ENCODE peak calls at places on chromosomes 16 and 17, in eight cellular contexts. One of them, this sample, is unnamed.

GRCh38 chr16:66658860-66659190 is 37.7 kb downstream of the CMTM4 start:
- DNase-seq in mammary epithelial cell: no peak
- DNase-seq in uterus: no peak
- DNase-seq in stomach: no peak
- DNase-seq in PC-3: no peak
- DNase-seq in CD8-positive, alpha-beta T cell: no peak
- DNase-seq in spleen: no peak
- DNase-seq in MM.1S: no peak
- DNase-seq in this sample: no peak

GRCh38 chr16:5730783-5731182 is 633.2 kb upstream of the EEF2KMT start:
- DNase-seq in spleen: no peak
- DNase-seq in stomach: no peak
- DNase-seq in MM.1S: no peak
- DNase-seq in uterus: no peak
- DNase-seq in PC-3: no peak
- DNase-seq in CD8-positive, alpha-beta T cell: no peak
- DNase-seq in mammary epithelial cell: no peak
- DNase-seq in this sample: no peak

GRCh38 chr17:73600103-73600871 is 44.0 kb downstream of the SDK2 start:
- DNase-seq in mammary epithelial cell: no peak
- DNase-seq in spleen: no peak
- DNase-seq in PC-3: no peak
- DNase-seq in stomach: no peak
- DNase-seq in CD8-positive, alpha-beta T cell: no peak
- DNase-seq in MM.1S: no peak
- DNase-seq in uterus: no peak
- DNase-seq in this sample: no peak

GRCh38 chr16:11682655-11683096 is 14.4 kb downstream of the SNN start:
- DNase-seq in MM.1S: peak; percentile 64
- DNase-seq in stomach: no peak
- DNase-seq in spleen: no peak
- DNase-seq in CD8-positive, alpha-beta T cell: no peak
- DNase-seq in uterus: no peak
- DNase-seq in PC-3: no peak
- DNase-seq in mammary epithelial cell: peak; percentile 88
- DNase-seq in this sample: no peak

GRCh38 chr17:33112763-33113162 is 121.1 kb downstream of the SPACA3 start:
- DNase-seq in uterus: no peak
- DNase-seq in stomach: no peak
- DNase-seq in MM.1S: no peak
- DNase-seq in spleen: no peak
- DNase-seq in CD8-positive, alpha-beta T cell: no peak
- DNase-seq in mammary epithelial cell: peak; percentile 99
- DNase-seq in PC-3: peak; percentile 92
- DNase-seq in this sample: no peak

GRCh38 chr16:57166951-57167350 is 18.9 kb downstream of the PSME3IP1 start:
- DNase-seq in mammary epithelial cell: peak; percentile 17
- DNase-seq in CD8-positive, alpha-beta T cell: no peak
- DNase-seq in spleen: no peak
- DNase-seq in stomach: no peak
- DNase-seq in PC-3: peak; percentile 4
- DNase-seq in MM.1S: no peak
- DNase-seq in uterus: no peak
- DNase-seq in this sample: peak; percentile 70

GRCh38 chr17:28540231-28540630 is 12.2 kb downstream of the UNC119 start:
- DNase-seq in mammary epithelial cell: no peak
- DNase-seq in stomach: no peak
- DNase-seq in PC-3: no peak
- DNase-seq in MM.1S: no peak
- DNase-seq in CD8-positive, alpha-beta T cell: no peak
- DNase-seq in uterus: no peak
- DNase-seq in spleen: no peak
- DNase-seq in this sample: no peak

GRCh38 chr17:56203430-56203829 is 50.2 kb downstream of the ANKFN1 start:
- DNase-seq in uterus: no peak
- DNase-seq in mammary epithelial cell: peak; percentile 24
- DNase-seq in MM.1S: peak; percentile 34
- DNase-seq in spleen: no peak
- DNase-seq in stomach: no peak
- DNase-seq in PC-3: peak; percentile 28
- DNase-seq in CD8-positive, alpha-beta T cell: no peak
- DNase-seq in this sample: no peak

GRCh38 chr17:63578769-63579111 is 22.0 kb upstream of the TACO1 start:
- DNase-seq in uterus: no peak
- DNase-seq in stomach: no peak
- DNase-seq in CD8-positive, alpha-beta T cell: no peak
- DNase-seq in PC-3: no peak
- DNase-seq in mammary epithelial cell: no peak
- DNase-seq in MM.1S: no peak
- DNase-seq in spleen: no peak
- DNase-seq in this sample: no peak

GRCh38 chr17:35023538-35023937 is 40.0 kb downstream of the RFFL start:
- DNase-seq in stomach: no peak
- DNase-seq in spleen: no peak
- DNase-seq in CD8-positive, alpha-beta T cell: no peak
- DNase-seq in PC-3: no peak
- DNase-seq in mammary epithelial cell: peak; percentile 90
- DNase-seq in MM.1S: no peak
- DNase-seq in uterus: no peak
- DNase-seq in this sample: no peak

GRCh38 chr16:1333854-1334719 is 642 bp downstream of the BAIAP3 start:
- DNase-seq in spleen: no peak
- DNase-seq in stomach: no peak
- DNase-seq in MM.1S: no peak
- DNase-seq in uterus: no peak
- DNase-seq in PC-3: no peak
- DNase-seq in mammary epithelial cell: no peak
- DNase-seq in CD8-positive, alpha-beta T cell: no peak
- DNase-seq in this sample: no peak

GRCh38 chr16:84687715-84688114 is 12.1 kb upstream of the USP10 start:
- DNase-seq in stomach: no peak
- DNase-seq in uterus: no peak
- DNase-seq in MM.1S: no peak
- DNase-seq in PC-3: peak; percentile 18
- DNase-seq in mammary epithelial cell: peak; percentile 73
- DNase-seq in spleen: no peak
- DNase-seq in CD8-positive, alpha-beta T cell: no peak
- DNase-seq in this sample: no peak

GRCh38 chr16:21997693-21998480 is 3.0 kb downstream of the PDZD9 start:
- DNase-seq in mammary epithelial cell: no peak
- DNase-seq in MM.1S: no peak
- DNase-seq in spleen: no peak
- DNase-seq in CD8-positive, alpha-beta T cell: no peak
- DNase-seq in uterus: no peak
- DNase-seq in stomach: no peak
- DNase-seq in PC-3: no peak
- DNase-seq in this sample: no peak

GRCh38 chr17:11925271-11926021 is 71.8 kb downstream of the ZNF18 start:
- DNase-seq in stomach: no peak
- DNase-seq in spleen: no peak
- DNase-seq in mammary epithelial cell: no peak
- DNase-seq in MM.1S: no peak
- DNase-seq in uterus: peak; percentile 48
- DNase-seq in CD8-positive, alpha-beta T cell: no peak
- DNase-seq in PC-3: no peak
- DNase-seq in this sample: no peak

GRCh38 chr16:68230176-68230571 is 5.8 kb downstream of the ESRP2 start:
- DNase-seq in MM.1S: no peak
- DNase-seq in spleen: no peak
- DNase-seq in stomach: no peak
- DNase-seq in mammary epithelial cell: no peak
- DNase-seq in uterus: no peak
- DNase-seq in PC-3: no peak
- DNase-seq in CD8-positive, alpha-beta T cell: no peak
- DNase-seq in this sample: no peak

GRCh38 chr16:2468725-2469398 is 2.2 kb upstream of the NTN3 start:
- DNase-seq in spleen: no peak
- DNase-seq in CD8-positive, alpha-beta T cell: no peak
- DNase-seq in MM.1S: no peak
- DNase-seq in PC-3: no peak
- DNase-seq in mammary epithelial cell: no peak
- DNase-seq in stomach: no peak
- DNase-seq in uterus: no peak
- DNase-seq in this sample: no peak

DNA sequence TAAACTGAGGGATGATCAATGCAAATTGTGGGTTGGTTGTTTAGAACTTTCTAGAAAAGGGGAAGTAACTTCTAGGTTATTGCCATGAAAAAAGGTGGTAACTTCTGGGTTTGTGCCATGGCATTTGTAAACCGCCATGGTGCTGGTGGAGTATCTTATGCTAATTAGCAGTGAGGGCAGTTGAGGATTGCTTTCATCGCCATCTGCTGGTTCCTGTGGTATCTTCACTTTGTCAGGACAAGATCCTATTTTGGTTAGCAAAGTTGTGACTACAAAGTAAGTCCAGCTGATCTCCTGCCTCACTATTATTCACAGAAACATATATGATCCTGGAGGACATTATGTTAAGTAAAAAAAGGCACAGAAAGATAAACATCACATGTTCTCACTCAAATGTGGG is 1332.3 kb downstream of the CDH11 start:
- DNase-seq in MM.1S: peak; percentile 55
- DNase-seq in mammary epithelial cell: no peak
- DNase-seq in PC-3: peak; percentile 1
- DNase-seq in CD8-positive, alpha-beta T cell: no peak
- DNase-seq in uterus: no peak
- DNase-seq in spleen: no peak
- DNase-seq in stomach: no peak
- DNase-seq in this sample: no peak
- TF ChIP-seq CTCF in MM.1S: peak; percentile 46
- TF ChIP-seq CTCF in mammary epithelial cell: peak; percentile 26
- TF ChIP-seq CTCF in PC-3: no peak
- TF ChIP-seq CTCF in CD8-positive, alpha-beta T cell: no peak
- TF ChIP-seq CTCF in uterus: no peak
- TF ChIP-seq CTCF in spleen: no peak
- TF ChIP-seq CTCF in stomach: no peak
- TF ChIP-seq CTCF in this sample: no peak

GRCh38 chr17:78176548-78177025 is 8.2 kb downstream of the SYNGR2 start:
- DNase-seq in spleen: peak; percentile 96
- DNase-seq in uterus: peak; percentile 66
- DNase-seq in CD8-positive, alpha-beta T cell: peak; percentile 65
- DNase-seq in PC-3: peak; percentile 44
- DNase-seq in mammary epithelial cell: peak; percentile 26
- DNase-seq in MM.1S: peak; percentile 73
- DNase-seq in stomach: peak; percentile 84
- DNase-seq in this sample: peak; percentile 79

GRCh38 chr17:78182504-78182903 is 4.3 kb downstream of the TK1 start:
- DNase-seq in PC-3: no peak
- DNase-seq in CD8-positive, alpha-beta T cell: no peak
- DNase-seq in mammary epithelial cell: no peak
- DNase-seq in stomach: no peak
- DNase-seq in uterus: no peak
- DNase-seq in MM.1S: no peak
- DNase-seq in spleen: no peak
- DNase-seq in this sample: no peak

GRCh38 chr17:78180508-78180907 is 6.3 kb downstream of the TK1 start:
- DNase-seq in mammary epithelial cell: no peak
- DNase-seq in stomach: no peak
- DNase-seq in uterus: no peak
- DNase-seq in CD8-positive, alpha-beta T cell: no peak
- DNase-seq in MM.1S: no peak
- DNase-seq in spleen: no peak
- DNase-seq in PC-3: no peak
- DNase-seq in this sample: no peak

GRCh38 chr17:78180083-78180482 is 6.8 kb downstream of the TK1 start:
- DNase-seq in mammary epithelial cell: no peak
- DNase-seq in PC-3: no peak
- DNase-seq in uterus: no peak
- DNase-seq in stomach: no peak
- DNase-seq in spleen: no peak
- DNase-seq in CD8-positive, alpha-beta T cell: no peak
- DNase-seq in MM.1S: peak; percentile 52
- DNase-seq in this sample: no peak

DNA sequence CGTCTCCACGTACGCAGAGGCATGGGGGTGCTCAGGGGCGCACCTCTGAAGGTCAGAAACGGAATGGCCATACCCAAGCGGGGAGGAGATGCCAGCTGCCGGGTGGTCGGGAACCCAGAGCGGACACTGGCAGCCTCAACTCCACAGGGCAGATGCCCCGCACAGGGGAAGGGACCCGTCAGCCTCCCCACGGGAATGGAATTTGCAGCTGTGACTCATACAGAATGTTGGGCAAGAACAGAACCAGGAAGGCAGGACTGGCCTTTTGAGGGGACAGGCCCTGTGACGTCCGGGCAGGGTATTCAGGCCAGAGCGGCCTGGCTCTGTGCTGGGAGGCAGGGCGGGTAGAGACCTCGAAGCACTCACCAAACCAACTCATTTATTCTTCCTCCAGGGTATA is 7.5 kb downstream of the TK1 start:
- DNase-seq in PC-3: peak; percentile 53
- DNase-seq in CD8-positive, alpha-beta T cell: no peak
- DNase-seq in stomach: peak; percentile 68
- DNase-seq in mammary epithelial cell: no peak
- DNase-seq in uterus: peak; percentile 38
- DNase-seq in spleen: no peak
- DNase-seq in MM.1S: no peak
- DNase-seq in this sample: peak; percentile 68
- H3K4me1 ChIP-seq in PC-3: no peaks in the 10 kb centered on the region
- H3K4me1 ChIP-seq in CD8-positive, alpha-beta T cell: peaks cover 15% of the 10 kb centered on the region
- H3K4me1 ChIP-seq in stomach: peaks cover 50% of the 10 kb centered on the region
- H3K4me1 ChIP-seq in mammary epithelial cell: peaks cover 4% of the 10 kb centered on the region
- H3K4me1 ChIP-seq in uterus: no peaks in the 10 kb centered on the region
- H3K4me1 ChIP-seq in spleen: peaks cover 34% of the 10 kb centered on the region
- H3K4me1 ChIP-seq in MM.1S: peaks cover 39% of the 10 kb centered on the region
- H3K4me1 ChIP-seq in this sample: no peaks in the 10 kb centered on the region

GRCh38 chr17:52892334-52892733 is 733.8 kb upstream of the CA10 start:
- DNase-seq in uterus: no peak
- DNase-seq in CD8-positive, alpha-beta T cell: no peak
- DNase-seq in mammary epithelial cell: no peak
- DNase-seq in stomach: no peak
- DNase-seq in PC-3: no peak
- DNase-seq in MM.1S: no peak
- DNase-seq in spleen: no peak
- DNase-seq in this sample: no peak
- TF ChIP-seq CTCF in uterus: no peak
- TF ChIP-seq CTCF in CD8-positive, alpha-beta T cell: no peak
- TF ChIP-seq CTCF in mammary epithelial cell: no peak
- TF ChIP-seq CTCF in stomach: no peak
- TF ChIP-seq CTCF in PC-3: no peak
- TF ChIP-seq CTCF in MM.1S: no peak
- TF ChIP-seq CTCF in spleen: no peak
- TF ChIP-seq CTCF in this sample: no peak

DNA sequence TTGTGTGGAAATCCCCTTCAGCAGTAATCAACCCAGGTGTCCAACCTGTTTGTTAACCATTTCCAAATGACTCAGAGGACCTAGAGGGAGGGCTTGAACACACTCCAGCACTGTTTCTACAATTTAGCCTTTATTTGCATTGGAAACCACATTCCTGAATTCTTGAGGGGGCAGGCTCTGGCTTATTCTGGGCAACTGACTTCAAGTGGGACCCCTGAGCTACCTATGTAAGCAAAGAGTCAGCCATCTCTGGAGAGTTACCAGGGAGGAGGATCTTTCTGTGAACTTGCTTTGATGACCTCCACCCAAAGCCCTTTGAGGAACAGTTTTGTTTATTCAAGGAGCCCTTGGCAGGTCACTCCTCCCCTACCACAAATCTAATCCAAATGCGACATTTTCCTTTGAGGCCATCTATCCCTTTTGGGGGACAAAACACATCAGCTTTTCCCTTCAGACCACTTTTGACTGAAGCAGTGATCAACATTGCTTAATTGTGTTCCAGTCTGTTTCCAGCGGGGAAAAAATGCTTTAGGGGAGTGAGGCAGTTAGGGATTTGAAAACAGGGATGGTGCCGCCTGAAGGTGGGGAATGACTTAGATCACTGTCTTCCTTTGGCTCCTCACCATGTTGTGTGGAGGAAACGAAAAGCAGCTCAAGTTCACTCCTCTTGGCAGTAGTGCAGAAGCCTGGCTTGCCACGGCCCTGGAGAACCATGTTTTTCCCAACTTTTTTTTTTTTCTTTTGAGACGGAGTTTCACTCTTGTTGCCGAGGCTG is 46.2 kb downstream of the TUBD1 start:
- DNase-seq in spleen: no peak
- DNase-seq in mammary epithelial cell: peak; percentile 95
- DNase-seq in MM.1S: peak; percentile 84
- DNase-seq in uterus: peak; percentile 91
- DNase-seq in CD8-positive, alpha-beta T cell: no peak
- DNase-seq in PC-3: peak; percentile 99
- DNase-seq in stomach: peak; percentile 45
- DNase-seq in this sample: peak; percentile 68
- H3K4me1 ChIP-seq in spleen: peaks cover 36% of the 10 kb centered on the region
- H3K4me1 ChIP-seq in mammary epithelial cell: peaks cover 36% of the 10 kb centered on the region
- H3K4me1 ChIP-seq in MM.1S: peaks cover 31% of the 10 kb centered on the region
- H3K4me1 ChIP-seq in uterus: peaks cover 19% of the 10 kb centered on the region
- H3K4me1 ChIP-seq in CD8-positive, alpha-beta T cell: peaks cover 6% of the 10 kb centered on the region
- H3K4me1 ChIP-seq in PC-3: peaks cover 50% of the 10 kb centered on the region
- H3K4me1 ChIP-seq in stomach: peaks cover 65% of the 10 kb centered on the region
- H3K4me1 ChIP-seq in this sample: peaks cover 12% of the 10 kb centered on the region